ENCODE peak calls at places on chromosomes 7 and 10, in four cellular contexts. J is endothelial cell, R is tibial artery, E is cardiac fibroblast. D is an unnamed sample.

GRCh38 chr7:32215697-32216096 is 145.5 kb upstream of the PDE1C start:
- DNase-seq in J (no peak), R (no peak), E (no peak), D (no peak)

GRCh38 chr10:16193241-16193640 is 243.6 kb upstream of the PTER start:
- DNase-seq in J (no peak), R (no peak), E (no peak), D (no peak)

GRCh38 chr10:86857097-86857825 is 100.2 kb downstream of the MMRN2 start:
- DNase-seq in J (no peak), R (no peak), E (peak), D (no peak)

GRCh38 chr10:20966426-20966825 is 69.3 kb upstream of the NEBL start:
- DNase-seq in J (no peak), R (no peak), E (no peak), D (no peak)

GRCh38 chr7:155809332-155809946 is 2.8 kb downstream of the SHH start:
- DNase-seq in J (no peak), R (no peak), E (no peak), D (no peak)

GRCh38 chr10:36109399-36110023 is 467.4 kb upstream of the FZD8 start:
- DNase-seq in J (no peak), R (no peak), E (no peak), D (no peak)

GRCh38 chr10:122703483-122704448 is 4.1 kb upstream of the C10orf120 start:
- DNase-seq in J (peak), R (no peak), E (peak), D (peak)

GRCh38 chr7:47771301-47771989 is 176.8 kb downstream of the PKD1L1 start:
- DNase-seq in J (no peak), R (peak), E (peak), D (no peak)

GRCh38 chr7:7257899-7258692 is 75.8 kb downstream of the C1GALT1 start:
- DNase-seq in J (no peak), R (no peak), E (no peak), D (peak)

GRCh38 chr7:2617710-2617975 is 14.1 kb upstream of the TTYH3 start:
- DNase-seq in J (no peak), R (no peak), E (no peak), D (no peak)

GRCh38 chr7:35465791-35466336 is 212.0 kb upstream of the TBX20 start:
- DNase-seq in J (no peak), R (no peak), E (no peak), D (no peak)

GRCh38 chr7:92880212-92881090 is 44.1 kb upstream of the CDK6 start:
- DNase-seq in J (peak), R (no peak), E (peak), D (peak)

GRCh38 chr10:74292871-74293427 is 141.9 kb downstream of the ADK start:
- DNase-seq in J (no peak), R (no peak), E (peak), D (no peak)

GRCh38 chr10:123044391-123044790 is 35.6 kb downstream of the ACADSB start:
- DNase-seq in J (no peak), R (no peak), E (peak), D (no peak)

GRCh38 chr10:79393221-79393923 is 46.1 kb downstream of the PPIF start:
- DNase-seq in J (no peak), R (peak), E (no peak), D (no peak)

GRCh38 chr10:52539463-52539862 is 225.4 kb downstream of the DKK1 start:
- DNase-seq in J (no peak), R (no peak), E (peak), D (no peak)

GRCh38 chr10:98858525-98858924 is 377.1 kb downstream of the HPSE2 start:
- DNase-seq in J (no peak), R (no peak), E (no peak), D (no peak)

GRCh38 chr10:99945286-99945685 is 64.5 kb downstream of the DNMBP start:
- DNase-seq in J (no peak), R (no peak), E (peak), D (no peak)

GRCh38 chr7:2606539-2606936 is 25.2 kb upstream of the TTYH3 start:
- DNase-seq in J (no peak), R (no peak), E (no peak), D (no peak)

GRCh38 chr7:77651544-77652162 is 44.6 kb upstream of the RSBN1L start:
- DNase-seq in J (peak), R (no peak), E (peak), D (peak)

GRCh38 chr7:64320547-64321495 is 7.1 kb downstream of the ZNF736 start:
- DNase-seq in J (no peak), R (no peak), E (no peak), D (no peak)
- TF ChIP-seq CTCF in J (no peak), R (no peak), E (no peak), D (no peak)

GRCh38 chr7:151744656-151745055 is 132.3 kb downstream of the PRKAG2 start:
- DNase-seq in J (no peak), R (no peak), E (no peak), D (no peak)

GRCh38 chr7:151744051-151744580 is 132.8 kb downstream of the PRKAG2 start:
- DNase-seq in J (no peak), R (no peak), E (no peak), D (no peak)

GRCh38 chr7:151745706-151746105 is 131.2 kb downstream of the PRKAG2 start:
- DNase-seq in J (no peak), R (no peak), E (no peak), D (no peak)

GRCh38 chr7:151743481-151743983 is 133.4 kb downstream of the PRKAG2 start:
- DNase-seq in J (no peak), R (peak), E (no peak), D (no peak)

DNA sequence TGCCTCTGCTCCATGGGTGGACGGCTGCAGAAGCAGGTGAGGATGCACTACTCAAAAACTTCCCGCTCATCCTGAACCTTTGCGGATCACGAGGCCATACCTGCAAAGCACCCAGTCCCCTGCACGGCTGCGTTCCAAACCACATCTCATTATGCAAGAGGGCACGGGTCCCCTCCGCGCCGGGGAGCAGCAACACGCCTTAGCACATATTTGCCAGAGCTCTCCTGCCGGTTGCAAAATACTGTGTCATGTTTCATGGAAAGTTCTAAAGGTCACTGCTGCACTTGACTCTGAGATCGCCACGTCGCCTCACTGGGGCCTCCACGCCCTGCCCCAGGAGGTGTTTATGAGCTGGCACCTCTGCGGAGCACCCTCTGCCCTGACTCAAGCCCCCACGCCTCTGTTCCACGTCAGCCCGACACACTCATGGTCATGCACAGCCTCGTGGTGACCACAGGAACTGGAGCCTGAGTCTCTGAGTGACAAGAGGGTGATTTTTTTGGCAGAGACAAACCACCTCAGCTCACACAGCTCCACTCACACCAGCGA is 131.8 kb downstream of the PRKAG2 start:
- DNase-seq in J (no peak), R (peak), E (peak), D (peak)
- TF ChIP-seq CTCF in J (no peak), R (peak), E (peak), D (no peak)

DNA sequence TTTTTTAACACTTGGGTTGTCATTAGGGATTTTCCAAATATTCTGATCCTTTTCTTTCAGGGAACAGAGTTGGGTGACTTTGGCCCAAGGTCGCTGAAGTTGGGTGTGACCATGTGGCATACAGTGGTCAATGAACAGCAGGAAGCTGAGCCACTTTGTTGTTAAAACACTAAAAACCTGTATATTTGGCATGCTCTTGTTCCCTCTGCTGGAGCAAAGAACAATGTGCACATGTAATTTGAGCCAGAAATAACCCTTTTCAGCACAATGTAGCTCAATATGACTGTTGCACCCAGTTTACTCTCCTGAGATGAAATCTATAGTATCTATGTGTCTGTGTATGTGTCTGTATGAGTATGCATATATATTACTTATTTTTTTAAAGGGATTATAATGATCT is 74.9 kb downstream of the ADCYAP1R1 start:
- DNase-seq in J (no peak), R (no peak), E (peak), D (no peak)
- TF ChIP-seq CTCF in J (peak), R (no peak), E (peak), D (no peak)

DNA sequence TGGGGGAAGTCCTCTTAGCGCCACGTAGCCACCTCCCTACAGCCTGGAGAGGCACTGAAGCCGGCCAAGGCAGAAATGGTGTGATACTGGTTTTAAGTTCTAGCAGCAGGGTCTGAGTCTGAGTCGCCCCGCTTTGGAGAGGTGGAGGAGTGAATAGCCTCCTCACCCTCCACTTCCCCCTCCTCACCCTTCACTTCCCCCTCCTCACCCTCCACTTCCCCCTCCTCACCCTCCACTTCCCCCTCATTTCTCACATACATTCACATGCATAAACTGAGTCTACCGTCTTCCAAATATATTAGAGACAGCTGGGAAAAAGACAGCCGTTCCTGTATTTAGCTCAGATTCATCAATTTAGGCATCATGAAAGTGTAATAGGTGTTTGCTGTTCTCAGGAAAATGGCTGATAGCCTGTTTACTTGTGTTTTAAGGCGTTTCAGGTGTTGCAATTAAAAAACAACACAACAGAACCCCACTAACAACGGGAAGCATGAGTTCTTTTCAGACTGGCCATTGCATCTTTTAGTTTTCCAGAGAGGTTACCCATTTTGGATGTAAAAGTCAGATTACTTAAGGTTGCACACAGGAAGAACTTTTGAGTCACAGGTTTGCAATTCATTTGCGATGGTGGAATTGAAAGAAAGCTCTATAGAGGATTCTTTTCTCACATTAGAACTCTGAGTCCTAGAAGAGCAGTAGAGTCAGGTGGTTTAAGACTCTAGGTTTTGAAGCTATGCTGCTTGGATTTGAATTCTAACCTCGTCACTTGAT is 844 bp downstream of the NRBF2 start:
- DNase-seq in J (no peak), R (no peak), E (peak), D (no peak)
- TF ChIP-seq CTCF in J (no peak), R (no peak), E (no peak), D (no peak)

DNA sequence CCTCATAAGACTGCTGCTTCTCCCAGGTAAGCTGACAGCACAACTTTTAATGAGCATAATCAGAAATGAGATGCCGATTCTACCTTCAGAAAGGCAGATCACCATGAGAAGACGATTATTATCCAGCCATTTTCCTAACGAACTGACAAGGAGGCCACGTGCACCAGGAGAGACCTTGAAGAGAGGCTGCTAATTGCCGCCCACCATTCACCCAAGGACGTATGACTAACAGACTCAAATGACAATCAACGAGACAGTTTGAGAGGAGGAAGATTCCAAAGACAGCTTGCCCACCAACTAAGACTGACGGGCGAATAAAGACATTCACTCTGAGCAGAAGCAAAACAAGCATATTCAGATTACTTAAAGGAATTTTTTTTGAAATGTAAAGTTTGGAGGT is 301.9 kb upstream of the TAC1 start:
- DNase-seq in J (no peak), R (no peak), E (no peak), D (no peak)
- TF ChIP-seq CTCF in J (no peak), R (no peak), E (no peak), D (no peak)

GRCh38 chr7:125061-125471 is 67.3 kb upstream of the FAM20C start:
- DNase-seq in J (no peak), R (no peak), E (no peak), D (no peak)

GRCh38 chr7:123237-123636 is 69.1 kb upstream of the FAM20C start:
- DNase-seq in J (no peak), R (peak), E (no peak), D (no peak)

GRCh38 chr7:125661-126060 is 66.7 kb upstream of the FAM20C start:
- DNase-seq in J (no peak), R (no peak), E (no peak), D (no peak)

GRCh38 chr7:126368-126767 is 66.0 kb upstream of the FAM20C start:
- DNase-seq in J (no peak), R (no peak), E (no peak), D (no peak)

GRCh38 chr7:124130-124949 is 68.0 kb upstream of the FAM20C start:
- DNase-seq in J (no peak), R (peak), E (no peak), D (no peak)
- TF ChIP-seq CTCF in J (no peak), R (no peak), E (no peak), D (no peak)

DNA sequence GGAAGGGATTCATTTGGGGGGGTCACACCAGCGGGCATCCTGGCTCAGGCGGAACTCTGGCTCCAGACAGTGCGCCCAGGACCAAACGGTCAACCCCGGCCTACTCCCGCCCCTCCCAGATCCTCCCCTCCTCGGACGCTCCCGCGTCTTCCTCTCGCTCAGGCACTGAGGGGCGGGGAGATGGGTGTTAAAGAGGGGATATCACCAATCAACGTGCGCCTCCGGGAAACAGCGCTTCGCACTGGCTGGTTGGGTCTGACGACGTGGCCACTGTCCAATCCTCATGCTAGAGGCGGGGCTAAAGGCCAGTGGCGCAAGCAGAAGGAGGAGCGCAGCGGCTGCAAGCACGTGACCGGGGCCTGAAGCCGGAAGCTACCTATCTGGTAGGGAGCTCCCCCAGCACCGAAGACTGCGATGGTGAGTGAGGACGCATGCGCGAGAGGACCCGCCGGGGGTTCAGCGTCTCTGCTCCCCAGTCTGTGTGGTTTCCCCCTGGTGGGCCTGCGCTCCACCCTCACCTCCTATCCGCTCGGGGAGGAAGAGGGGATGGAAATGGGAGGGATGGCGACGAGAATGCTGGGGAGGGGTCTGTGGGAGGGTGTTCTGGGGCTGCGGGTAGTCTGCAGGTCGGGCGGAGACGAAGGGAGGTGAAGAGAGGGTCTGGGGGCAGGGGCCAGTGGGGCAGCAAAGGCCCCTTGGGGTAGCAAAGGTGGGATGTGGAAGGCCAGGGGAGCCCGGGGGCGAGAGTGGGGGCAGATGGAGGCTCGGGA is at the start of gene LAMTOR4:
- DNase-seq in J (peak), R (peak), E (peak), D (peak)
- TF ChIP-seq CTCF in J (no peak), R (no peak), E (peak), D (no peak)

D was measured in activated CD8-positive, alpha-beta T cell treated with anti-CD3 and anti-CD28 coated beads for 36 hours.